ENCODE peak calls at places on chromosome 6, in eight cellular contexts. One of them, this sample, is unnamed.

GRCh38 chr6:149560736-149561135 is 5.4 kb upstream of the GINM1 start:
- DNase-seq in activated CD4-positive, alpha-beta T cell treated with anti-CD3 and anti-CD28 coated beads, Interleukin-2, amount 10 ng/mL, durations not matched to agents 24 days and 14 days: peak; percentile 71
- DNase-seq in fibroblast of pulmonary artery: peak; percentile 21
- DNase-seq in epithelial cell of esophagus: peak; percentile 32
- DNase-seq in GM12878: no peak
- DNase-seq in brain microvascular endothelial cell: peak; percentile 12
- DNase-seq in adipocyte: peak; percentile 22
- DNase-seq in RWPE1: no peak
- DNase-seq in this sample: no peak

GRCh38 chr6:135423649-135424128 is 73.9 kb downstream of the AHI1 start:
- DNase-seq in RWPE1: peak; percentile 36
- DNase-seq in epithelial cell of esophagus: peak; percentile 54
- DNase-seq in fibroblast of pulmonary artery: peak; percentile 74
- DNase-seq in brain microvascular endothelial cell: peak; percentile 61
- DNase-seq in GM12878: peak; percentile 16
- DNase-seq in activated CD4-positive, alpha-beta T cell treated with anti-CD3 and anti-CD28 coated beads, Interleukin-2, amount 10 ng/mL, durations not matched to agents 24 days and 14 days: peak; percentile 61
- DNase-seq in adipocyte: peak; percentile 70
- DNase-seq in this sample: peak; percentile 69

GRCh38 chr6:7900621-7901020 is 10.0 kb downstream of the TXNDC5 start:
- DNase-seq in epithelial cell of esophagus: no peak
- DNase-seq in adipocyte: no peak
- DNase-seq in RWPE1: no peak
- DNase-seq in brain microvascular endothelial cell: no peak
- DNase-seq in GM12878: no peak
- DNase-seq in activated CD4-positive, alpha-beta T cell treated with anti-CD3 and anti-CD28 coated beads, Interleukin-2, amount 10 ng/mL, durations not matched to agents 24 days and 14 days: no peak
- DNase-seq in fibroblast of pulmonary artery: no peak
- DNase-seq in this sample: no peak

GRCh38 chr6:149015877-149016525 is 269.2 kb downstream of the UST start:
- DNase-seq in activated CD4-positive, alpha-beta T cell treated with anti-CD3 and anti-CD28 coated beads, Interleukin-2, amount 10 ng/mL, durations not matched to agents 24 days and 14 days: no peak
- DNase-seq in adipocyte: no peak
- DNase-seq in GM12878: no peak
- DNase-seq in brain microvascular endothelial cell: no peak
- DNase-seq in epithelial cell of esophagus: no peak
- DNase-seq in RWPE1: no peak
- DNase-seq in fibroblast of pulmonary artery: no peak
- DNase-seq in this sample: no peak

GRCh38 chr6:168542301-168542700 is 101.3 kb downstream of the SMOC2 start:
- DNase-seq in activated CD4-positive, alpha-beta T cell treated with anti-CD3 and anti-CD28 coated beads, Interleukin-2, amount 10 ng/mL, durations not matched to agents 24 days and 14 days: no peak
- DNase-seq in adipocyte: no peak
- DNase-seq in fibroblast of pulmonary artery: peak; percentile 66
- DNase-seq in brain microvascular endothelial cell: no peak
- DNase-seq in RWPE1: no peak
- DNase-seq in epithelial cell of esophagus: no peak
- DNase-seq in GM12878: no peak
- DNase-seq in this sample: peak; percentile 89

GRCh38 chr6:18823782-18824386 is 436.7 kb downstream of the RNF144B start:
- DNase-seq in RWPE1: no peak
- DNase-seq in GM12878: no peak
- DNase-seq in brain microvascular endothelial cell: peak; percentile 19
- DNase-seq in activated CD4-positive, alpha-beta T cell treated with anti-CD3 and anti-CD28 coated beads, Interleukin-2, amount 10 ng/mL, durations not matched to agents 24 days and 14 days: peak; percentile 68
- DNase-seq in adipocyte: peak; percentile 3
- DNase-seq in fibroblast of pulmonary artery: peak; percentile 26
- DNase-seq in epithelial cell of esophagus: peak; percentile 59
- DNase-seq in this sample: peak; percentile 6

GRCh38 chr6:106339334-106340029 is 13.9 kb upstream of the ATG5 start:
- DNase-seq in adipocyte: peak; percentile 88
- DNase-seq in RWPE1: peak; percentile 88
- DNase-seq in epithelial cell of esophagus: peak; percentile 90
- DNase-seq in brain microvascular endothelial cell: peak; percentile 80
- DNase-seq in GM12878: no peak
- DNase-seq in activated CD4-positive, alpha-beta T cell treated with anti-CD3 and anti-CD28 coated beads, Interleukin-2, amount 10 ng/mL, durations not matched to agents 24 days and 14 days: peak; percentile 82
- DNase-seq in fibroblast of pulmonary artery: peak; percentile 71
- DNase-seq in this sample: peak; percentile 76

GRCh38 chr6:20931093-20931492 is 396.8 kb downstream of the CDKAL1 start:
- DNase-seq in fibroblast of pulmonary artery: peak; percentile 27
- DNase-seq in activated CD4-positive, alpha-beta T cell treated with anti-CD3 and anti-CD28 coated beads, Interleukin-2, amount 10 ng/mL, durations not matched to agents 24 days and 14 days: no peak
- DNase-seq in GM12878: no peak
- DNase-seq in epithelial cell of esophagus: no peak
- DNase-seq in brain microvascular endothelial cell: no peak
- DNase-seq in adipocyte: peak; percentile 22
- DNase-seq in RWPE1: no peak
- DNase-seq in this sample: peak; percentile 12

GRCh38 chr6:143014764-143015163 is 45.9 kb upstream of the AIG1 start:
- DNase-seq in adipocyte: no peak
- DNase-seq in epithelial cell of esophagus: no peak
- DNase-seq in RWPE1: no peak
- DNase-seq in brain microvascular endothelial cell: no peak
- DNase-seq in activated CD4-positive, alpha-beta T cell treated with anti-CD3 and anti-CD28 coated beads, Interleukin-2, amount 10 ng/mL, durations not matched to agents 24 days and 14 days: no peak
- DNase-seq in fibroblast of pulmonary artery: no peak
- DNase-seq in GM12878: no peak
- DNase-seq in this sample: no peak

GRCh38 chr6:33314515-33314942 is 651 bp upstream of the TAPBP start:
- DNase-seq in RWPE1: peak; percentile 57
- DNase-seq in brain microvascular endothelial cell: peak; percentile 89
- DNase-seq in adipocyte: peak; percentile 76
- DNase-seq in activated CD4-positive, alpha-beta T cell treated with anti-CD3 and anti-CD28 coated beads, Interleukin-2, amount 10 ng/mL, durations not matched to agents 24 days and 14 days: peak; percentile 92
- DNase-seq in epithelial cell of esophagus: peak; percentile 86
- DNase-seq in GM12878: no peak
- DNase-seq in fibroblast of pulmonary artery: peak; percentile 91
- DNase-seq in this sample: peak; percentile 74

GRCh38 chr6:143555582-143555981 is 44.1 kb upstream of the FUCA2 start:
- DNase-seq in epithelial cell of esophagus: no peak
- DNase-seq in fibroblast of pulmonary artery: no peak
- DNase-seq in activated CD4-positive, alpha-beta T cell treated with anti-CD3 and anti-CD28 coated beads, Interleukin-2, amount 10 ng/mL, durations not matched to agents 24 days and 14 days: no peak
- DNase-seq in brain microvascular endothelial cell: no peak
- DNase-seq in adipocyte: no peak
- DNase-seq in RWPE1: no peak
- DNase-seq in GM12878: no peak
- DNase-seq in this sample: no peak

GRCh38 chr6:10486215-10486614 is 34.9 kb upstream of the GCNT2 start:
- DNase-seq in brain microvascular endothelial cell: no peak
- DNase-seq in RWPE1: no peak
- DNase-seq in epithelial cell of esophagus: no peak
- DNase-seq in fibroblast of pulmonary artery: no peak
- DNase-seq in GM12878: no peak
- DNase-seq in adipocyte: no peak
- DNase-seq in activated CD4-positive, alpha-beta T cell treated with anti-CD3 and anti-CD28 coated beads, Interleukin-2, amount 10 ng/mL, durations not matched to agents 24 days and 14 days: no peak
- DNase-seq in this sample: no peak

GRCh38 chr6:70396796-70397729 is 16.2 kb upstream of the FAM135A start:
- DNase-seq in adipocyte: no peak
- DNase-seq in GM12878: no peak
- DNase-seq in fibroblast of pulmonary artery: peak; percentile 77
- DNase-seq in epithelial cell of esophagus: peak; percentile 93
- DNase-seq in brain microvascular endothelial cell: no peak
- DNase-seq in RWPE1: peak; percentile 26
- DNase-seq in activated CD4-positive, alpha-beta T cell treated with anti-CD3 and anti-CD28 coated beads, Interleukin-2, amount 10 ng/mL, durations not matched to agents 24 days and 14 days: no peak
- DNase-seq in this sample: no peak

GRCh38 chr6:158172001-158172400 is 3.9 kb downstream of the GTF2H5 start:
- DNase-seq in adipocyte: no peak
- DNase-seq in GM12878: no peak
- DNase-seq in brain microvascular endothelial cell: no peak
- DNase-seq in RWPE1: no peak
- DNase-seq in epithelial cell of esophagus: no peak
- DNase-seq in activated CD4-positive, alpha-beta T cell treated with anti-CD3 and anti-CD28 coated beads, Interleukin-2, amount 10 ng/mL, durations not matched to agents 24 days and 14 days: no peak
- DNase-seq in fibroblast of pulmonary artery: no peak
- DNase-seq in this sample: no peak

GRCh38 chr6:136324981-136325380 is 35.3 kb upstream of the BCLAF1 start:
- DNase-seq in brain microvascular endothelial cell: no peak
- DNase-seq in adipocyte: no peak
- DNase-seq in GM12878: no peak
- DNase-seq in epithelial cell of esophagus: no peak
- DNase-seq in RWPE1: no peak
- DNase-seq in fibroblast of pulmonary artery: no peak
- DNase-seq in activated CD4-positive, alpha-beta T cell treated with anti-CD3 and anti-CD28 coated beads, Interleukin-2, amount 10 ng/mL, durations not matched to agents 24 days and 14 days: no peak
- DNase-seq in this sample: no peak

GRCh38 chr6:147298461-147298860 is 94.2 kb downstream of the STXBP5 start:
- DNase-seq in epithelial cell of esophagus: no peak
- DNase-seq in adipocyte: no peak
- DNase-seq in fibroblast of pulmonary artery: no peak
- DNase-seq in brain microvascular endothelial cell: no peak
- DNase-seq in RWPE1: no peak
- DNase-seq in GM12878: no peak
- DNase-seq in activated CD4-positive, alpha-beta T cell treated with anti-CD3 and anti-CD28 coated beads, Interleukin-2, amount 10 ng/mL, durations not matched to agents 24 days and 14 days: no peak
- DNase-seq in this sample: no peak

GRCh38 chr6:167738386-167738785 is 88.3 kb upstream of the AFDN start:
- DNase-seq in fibroblast of pulmonary artery: no peak
- DNase-seq in RWPE1: no peak
- DNase-seq in brain microvascular endothelial cell: no peak
- DNase-seq in epithelial cell of esophagus: no peak
- DNase-seq in adipocyte: no peak
- DNase-seq in activated CD4-positive, alpha-beta T cell treated with anti-CD3 and anti-CD28 coated beads, Interleukin-2, amount 10 ng/mL, durations not matched to agents 24 days and 14 days: no peak
- DNase-seq in GM12878: no peak
- DNase-seq in this sample: no peak

GRCh38 chr6:63527658-63528514 is 44.4 kb upstream of the LOC128125822 start:
- DNase-seq in GM12878: no peak
- DNase-seq in RWPE1: peak; percentile 94
- DNase-seq in brain microvascular endothelial cell: peak; percentile 96
- DNase-seq in epithelial cell of esophagus: peak; percentile 99
- DNase-seq in activated CD4-positive, alpha-beta T cell treated with anti-CD3 and anti-CD28 coated beads, Interleukin-2, amount 10 ng/mL, durations not matched to agents 24 days and 14 days: no peak
- DNase-seq in adipocyte: peak; percentile 43
- DNase-seq in fibroblast of pulmonary artery: peak; percentile 92
- DNase-seq in this sample: peak; percentile 98

GRCh38 chr6:13641315-13641714 is 26.2 kb downstream of the NOL7 start:
- DNase-seq in RWPE1: no peak
- DNase-seq in activated CD4-positive, alpha-beta T cell treated with anti-CD3 and anti-CD28 coated beads, Interleukin-2, amount 10 ng/mL, durations not matched to agents 24 days and 14 days: no peak
- DNase-seq in adipocyte: peak; percentile 72
- DNase-seq in fibroblast of pulmonary artery: peak; percentile 50
- DNase-seq in brain microvascular endothelial cell: no peak
- DNase-seq in GM12878: no peak
- DNase-seq in epithelial cell of esophagus: no peak
- DNase-seq in this sample: peak; percentile 69

GRCh38 chr6:34924831-34925613 is 36.0 kb downstream of the ANKS1A start:
- DNase-seq in adipocyte: no peak
- DNase-seq in fibroblast of pulmonary artery: no peak
- DNase-seq in activated CD4-positive, alpha-beta T cell treated with anti-CD3 and anti-CD28 coated beads, Interleukin-2, amount 10 ng/mL, durations not matched to agents 24 days and 14 days: no peak
- DNase-seq in epithelial cell of esophagus: no peak
- DNase-seq in GM12878: no peak
- DNase-seq in brain microvascular endothelial cell: no peak
- DNase-seq in RWPE1: no peak
- DNase-seq in this sample: no peak